ENCODE peak calls at places on chromosomes 7 and 10, in six cellular contexts. F is psoas muscle, L is foreskin fibroblast, H is thoracic aorta, O is HCT116, N is lower leg skin. V is an unnamed sample.

GRCh38 chr7:103446046-103446520 is at the start of gene SLC26A5:
- DNase-seq in F (no peak), L (no peak), H (no peak), O (no peak), N (no peak), V (peak; percentile 81)

GRCh38 chr7:118476036-118476435 is 251.5 kb downstream of the ANKRD7 start:
- DNase-seq in F (no peak), L (no peak), H (no peak), O (no peak), N (no peak), V (no peak)

GRCh38 chr10:44033008-44033407 is 351.9 kb downstream of the CXCL12 start:
- DNase-seq in F (no peak), L (no peak), H (no peak), O (no peak), N (no peak), V (no peak)

GRCh38 chr10:31075434-31075833 is 43.8 kb upstream of the ZNF438 start:
- DNase-seq in F (no peak), L (peak; percentile 89), H (no peak), O (no peak), N (no peak), V (no peak)

GRCh38 chr10:80204801-80205477 is 398 bp downstream of the ANXA11 start:
- DNase-seq in F (peak; percentile 61), L (no peak), H (no peak), O (no peak), N (no peak), V (peak; percentile 33)

GRCh38 chr10:20157314-20157713 is 341.1 kb downstream of the PLXDC2 start:
- DNase-seq in F (no peak), L (no peak), H (no peak), O (no peak), N (no peak), V (no peak)

GRCh38 chr7:121330053-121330833 is 1.4 kb downstream of the WNT16 start:
- DNase-seq in F (no peak), L (no peak), H (no peak), O (no peak), N (no peak), V (peak; percentile 35)

GRCh38 chr7:32868116-32868515 is 23.4 kb downstream of the KBTBD2 start:
- DNase-seq in F (no peak), L (no peak), H (no peak), O (no peak), N (no peak), V (no peak)

GRCh38 chr10:92081641-92082040 is 158.1 kb downstream of the BTAF1 start:
- DNase-seq in F (no peak), L (no peak), H (no peak), O (no peak), N (no peak), V (no peak)

GRCh38 chr7:86964973-86965726 is 94.3 kb downstream of the ELAPOR2 start:
- DNase-seq in F (no peak), L (no peak), H (no peak), O (no peak), N (no peak), V (no peak)

GRCh38 chr7:54788664-54789063 is 29.7 kb upstream of the SEC61G start:
- DNase-seq in F (peak; percentile 25), L (peak; percentile 84), H (no peak), O (peak; percentile 95), N (peak; percentile 45), V (peak; percentile 29)

GRCh38 chr7:128115821-128116723 is 84.8 kb upstream of the LRRC4 start:
- DNase-seq in F (no peak), L (no peak), H (no peak), O (no peak), N (no peak), V (no peak)

GRCh38 chr7:105802611-105803520 is 73.5 kb downstream of the ATXN7L1 start:
- DNase-seq in F (no peak), L (no peak), H (no peak), O (no peak), N (no peak), V (no peak)

GRCh38 chr10:58350619-58351323 is 16.0 kb downstream of the UBE2D1 start:
- DNase-seq in F (no peak), L (no peak), H (no peak), O (no peak), N (no peak), V (no peak)

GRCh38 chr7:28654111-28654510 is 241.8 kb downstream of the CREB5 start:
- DNase-seq in F (no peak), L (no peak), H (no peak), O (no peak), N (no peak), V (no peak)

GRCh38 chr10:86178401-86179142 is 188.0 kb downstream of the GRID1 start:
- DNase-seq in F (no peak), L (no peak), H (no peak), O (peak; percentile 4), N (no peak), V (no peak)

DNA sequence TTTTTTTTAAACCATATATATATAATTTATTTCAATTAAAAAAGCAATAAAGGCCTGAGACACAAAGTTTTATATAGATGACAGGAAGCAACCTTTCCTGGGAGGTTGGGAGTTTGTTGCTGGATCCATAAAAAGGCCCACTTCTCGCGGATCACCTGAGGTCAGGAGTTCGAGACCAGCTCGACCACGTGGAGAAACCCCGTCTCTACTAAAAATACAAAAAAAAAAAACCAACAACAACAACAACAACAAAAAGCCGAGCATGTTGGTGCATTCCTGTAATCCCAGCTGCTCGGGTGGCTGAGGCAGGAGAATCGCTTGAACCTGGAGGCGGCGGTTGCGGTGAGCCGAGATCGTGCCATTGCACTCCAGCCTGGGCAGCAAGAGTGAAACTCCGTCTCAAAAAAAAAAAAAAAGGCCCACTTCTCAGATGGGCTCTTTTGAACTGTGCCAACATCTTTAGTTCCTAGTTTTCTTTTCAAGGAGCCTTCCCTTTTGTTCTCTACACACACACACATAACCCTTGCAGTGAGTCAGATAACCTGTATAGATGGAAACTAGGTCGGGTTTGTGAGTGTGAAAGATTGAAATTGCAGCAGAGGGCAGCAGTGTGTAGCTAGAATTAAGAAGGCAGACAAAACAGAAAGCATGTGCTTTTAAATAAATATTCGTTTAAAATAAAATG is 1.2 kb upstream of the SMNDC1 start:
- DNase-seq in F (no peak), L (peak; percentile 87), H (peak; percentile 11), O (peak; percentile 84), N (peak; percentile 38), V (peak; percentile 54)
- H3K4me3 ChIP-seq in F (peak overlapping the region; percentile 74), L (peak overlapping the region; percentile 97), H (peak overlapping the region; percentile 59), O (peak overlapping the region; percentile 91), N (no peak overlapping the region), V (no peak overlapping the region)

DNA sequence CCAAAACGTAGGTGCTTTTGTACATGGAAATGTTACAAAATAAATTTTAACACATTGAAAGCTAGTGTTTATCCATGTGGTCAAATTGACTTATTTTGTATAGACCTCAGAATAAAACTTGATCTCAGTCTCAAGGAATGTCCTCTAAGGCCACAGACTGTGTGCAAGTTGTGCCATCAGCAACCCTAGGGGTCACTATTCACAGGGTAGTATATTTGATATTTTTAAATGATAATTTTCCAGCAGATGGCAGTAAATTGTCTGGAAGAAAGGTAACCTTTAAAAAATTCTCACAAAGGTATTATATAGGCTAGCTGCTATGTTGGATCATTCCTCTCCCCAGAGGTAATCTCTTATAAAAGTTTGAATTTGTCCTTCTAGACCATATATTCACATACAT is 12.9 kb upstream of the SNX10 start:
- DNase-seq in F (no peak), L (no peak), H (no peak), O (peak; percentile 36), N (no peak), V (no peak)
- TF ChIP-seq CTCF in F (peak; percentile 6), L (no peak), H (no peak), O (peak; percentile 60), N (no peak), V (no peak)

GRCh38 chr10:3769511-3769910 is 15.5 kb downstream of the KLF6 start:
- DNase-seq in F (no peak), L (no peak), H (no peak), O (no peak), N (no peak), V (no peak)
- H3K4me3 ChIP-seq in F (no peak overlapping the region), L (no peak overlapping the region), H (no peak overlapping the region), O (no peak overlapping the region), N (no peak overlapping the region), V (no peak overlapping the region)

DNA sequence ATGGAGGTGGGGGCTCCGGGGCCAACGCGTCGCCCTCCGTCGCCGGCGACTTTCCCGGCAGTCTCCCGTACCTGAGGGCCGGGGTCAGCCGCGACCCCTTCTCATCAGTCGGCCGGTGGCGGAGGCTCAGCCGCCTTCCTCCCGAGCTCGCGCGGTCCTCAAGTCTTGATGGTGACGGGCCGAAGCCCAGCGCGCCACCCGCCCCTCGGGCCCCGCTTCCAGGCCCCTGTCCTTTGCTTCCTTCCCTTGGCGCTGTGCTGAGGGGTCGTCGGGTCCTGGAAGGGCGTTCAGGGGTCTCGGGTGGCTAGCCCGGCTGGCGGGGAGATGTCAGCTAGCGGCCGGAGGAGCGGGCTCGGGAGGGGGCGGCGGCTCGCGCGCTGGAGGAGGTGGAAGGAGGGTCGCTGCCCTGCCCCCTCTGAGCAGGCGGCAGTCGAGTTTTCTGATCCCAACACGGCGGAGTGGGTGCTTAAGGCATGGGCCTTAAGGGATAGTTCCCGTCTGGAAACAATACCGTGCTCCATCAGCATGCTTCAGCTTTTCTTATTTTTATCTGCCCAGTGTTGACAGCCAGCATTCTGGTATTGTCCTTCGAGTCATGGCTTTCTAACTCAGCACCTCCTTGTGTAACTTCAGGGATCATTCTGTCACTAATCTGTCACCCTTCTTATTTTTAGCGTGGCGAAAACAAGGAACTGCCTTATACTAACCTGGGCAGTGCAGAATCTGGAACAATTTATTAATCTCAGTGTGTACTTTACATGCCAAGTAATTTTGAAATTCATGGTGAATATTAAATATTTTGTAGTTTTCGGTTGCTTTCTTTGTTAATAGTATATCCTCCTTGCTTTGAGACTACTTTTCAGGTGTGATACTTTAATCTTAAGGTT is 748 bp downstream of the PHTF2 start:
- DNase-seq in F (peak; percentile 47), L (no peak), H (no peak), O (peak; percentile 6), N (peak; percentile 28), V (peak; percentile 71)
- TF ChIP-seq CTCF in F (no peak), L (no peak), H (no peak), O (no peak), N (no peak), V (no peak)

GRCh38 chr10:132225073-132225848 is 38.5 kb downstream of the DPYSL4 start:
- DNase-seq in F (no peak), L (no peak), H (no peak), O (no peak), N (no peak), V (no peak)

GRCh38 chr10:132223156-132223590 is 36.4 kb downstream of the DPYSL4 start:
- DNase-seq in F (peak; percentile 81), L (peak; percentile 69), H (peak; percentile 9), O (peak; percentile 36), N (peak; percentile 67), V (peak; percentile 74)

GRCh38 chr10:132223611-132224342 is 37.0 kb downstream of the DPYSL4 start:
- DNase-seq in F (no peak), L (no peak), H (no peak), O (no peak), N (no peak), V (no peak)

GRCh38 chr10:132224343-132225072 is 37.8 kb downstream of the DPYSL4 start:
- DNase-seq in F (no peak), L (no peak), H (no peak), O (no peak), N (no peak), V (no peak)

GRCh38 chr10:132222726-132223125 is 36.0 kb downstream of the DPYSL4 start:
- DNase-seq in F (no peak), L (no peak), H (no peak), O (no peak), N (no peak), V (no peak)
- H3K4me3 ChIP-seq in F (no peak overlapping the region), L (no peak overlapping the region), H (no peak overlapping the region), O (no peak overlapping the region), N (no peak overlapping the region), V (no peak overlapping the region)

GRCh38 chr7:51860305-51860704 is 543.7 kb upstream of the COBL start:
- DNase-seq in F (no peak), L (no peak), H (no peak), O (no peak), N (no peak), V (no peak)
- TF ChIP-seq CTCF in F (no peak), L (no peak), H (no peak), O (no peak), N (no peak), V (no peak)